ENCODE peak calls at places on chromosomes 5 and 9, in nine cellular contexts. E, G, V, Z, A, M, N, W and P are unnamed samples.

GRCh38 chr9:137453643-137454081 is 5.5 kb downstream of the NSMF start:
- DNase-seq in E (peak), G (peak), V (no peak), Z (peak), A (peak), M (peak), N (no peak), W (peak), P (peak)

GRCh38 chr5:91288517-91288916 is 94.6 kb downstream of the ARRDC3 start:
- DNase-seq in E (no peak), G (no peak), V (no peak), Z (no peak), A (peak), M (no peak), N (no peak), W (no peak), P (no peak)

GRCh38 chr5:14122089-14122488 is 21.1 kb upstream of the TRIO start:
- DNase-seq in E (no peak), G (no peak), V (no peak), Z (no peak), A (no peak), M (no peak), N (no peak), W (no peak), P (no peak)

GRCh38 chr5:178524093-178524882 is 65.9 kb downstream of the COL23A1 start:
- DNase-seq in E (no peak), G (no peak), V (no peak), Z (peak), A (no peak), M (no peak), N (no peak), W (no peak), P (peak)

GRCh38 chr5:71719092-71719964 is at the start of gene CARTPT:
- DNase-seq in E (no peak), G (no peak), V (no peak), Z (no peak), A (peak), M (no peak), N (no peak), W (peak), P (no peak)

GRCh38 chr5:1511037-1511436 is 12.7 kb downstream of the LPCAT1 start:
- DNase-seq in E (no peak), G (no peak), V (no peak), Z (peak), A (no peak), M (no peak), N (no peak), W (no peak), P (peak)

GRCh38 chr5:151700816-151701215 is 14.1 kb upstream of the SPARC start:
- DNase-seq in E (no peak), G (no peak), V (no peak), Z (no peak), A (no peak), M (no peak), N (no peak), W (no peak), P (no peak)

GRCh38 chr5:159210306-159210722 is 961 bp upstream of the RNF145 start:
- DNase-seq in E (no peak), G (no peak), V (no peak), Z (no peak), A (no peak), M (no peak), N (peak), W (no peak), P (no peak)

GRCh38 chr5:14712131-14712530 is 47.6 kb downstream of the OTULIN start:
- DNase-seq in E (no peak), G (no peak), V (no peak), Z (no peak), A (no peak), M (no peak), N (no peak), W (no peak), P (no peak)

GRCh38 chr9:133148351-133149129 is 15.2 kb downstream of the GBGT1 start:
- DNase-seq in E (peak), G (peak), V (no peak), Z (peak), A (peak), M (peak), N (no peak), W (peak), P (no peak)

GRCh38 chr5:2675548-2675947 is 75.9 kb downstream of the IRX2 start:
- DNase-seq in E (no peak), G (no peak), V (no peak), Z (no peak), A (no peak), M (no peak), N (no peak), W (no peak), P (no peak)

GRCh38 chr9:115925424-115925823 is 228.2 kb upstream of the PAPPA start:
- DNase-seq in E (no peak), G (no peak), V (no peak), Z (no peak), A (no peak), M (no peak), N (no peak), W (no peak), P (no peak)

GRCh38 chr9:108889649-108890067 is 27.6 kb downstream of the ACTL7A start:
- DNase-seq in E (no peak), G (no peak), V (no peak), Z (no peak), A (no peak), M (peak), N (no peak), W (no peak), P (no peak)

GRCh38 chr5:97067296-97067695 is 75.1 kb downstream of the LIX1 start:
- DNase-seq in E (no peak), G (no peak), V (no peak), Z (no peak), A (peak), M (no peak), N (no peak), W (no peak), P (no peak)

GRCh38 chr9:135797507-135798302 is 95.7 kb downstream of the KCNT1 start:
- DNase-seq in E (peak), G (no peak), V (no peak), Z (no peak), A (peak), M (peak), N (no peak), W (peak), P (no peak)

GRCh38 chr5:7671420-7671819 is 179.5 kb downstream of the CFAP90 start:
- DNase-seq in E (no peak), G (no peak), V (no peak), Z (no peak), A (no peak), M (no peak), N (no peak), W (no peak), P (no peak)

GRCh38 chr9:73969936-73970335 is 527.2 kb upstream of the RORB start:
- DNase-seq in E (no peak), G (no peak), V (no peak), Z (no peak), A (no peak), M (no peak), N (no peak), W (no peak), P (no peak)

GRCh38 chr5:150801117-150801927 is 22.8 kb downstream of the SMIM3 start:
- DNase-seq in E (peak), G (no peak), V (no peak), Z (no peak), A (peak), M (peak), N (no peak), W (no peak), P (peak)

GRCh38 chr5:124580925-124581821 is 165.3 kb downstream of the ZNF608 start:
- DNase-seq in E (no peak), G (no peak), V (no peak), Z (no peak), A (peak), M (no peak), N (no peak), W (no peak), P (no peak)